ENCODE peak calls at places on chromosomes 4 and X, in seven cellular contexts. F is T-helper 2 cell; S is mesothelial cell of epicardium; G is suprapubic skin; A is activated CD4-positive, alpha-beta T cell treated with anti-CD3 and anti-CD28 coated beads for 48 hours; N is islet precursor cell; D is stimulated activated CD4-positive, alpha-beta T cell treated with anti-CD3 and anti-CD28 coated beads, Interleukin-12 subunit alpha, Interleukin-12 subunit beta, amount 100 ng/mL, for 48 hours. T is an unnamed sample.

GRCh38 chrX:7263961-7264360 is 116.0 kb upstream of the PUDP start:
- DNase-seq in F (no peak), G (no peak), N (no peak), A (no peak), S (no peak), D (no peak), T (no peak)

GRCh38 chr4:41145571-41146078 is 68.7 kb downstream of the APBB2 start:
- DNase-seq in G (no peak), A (no peak), F (no peak), D (no peak), N (peak), S (no peak), T (no peak)

GRCh38 chr4:88649716-88650115 is 47.9 kb downstream of the NAP1L5 start:
- DNase-seq in S (no peak), N (no peak), A (no peak), F (no peak), G (no peak), D (no peak), T (no peak)

GRCh38 chrX:38817004-38817703 is 15.9 kb downstream of the MID1IP1 start:
- DNase-seq in F (no peak), D (no peak), A (no peak), N (peak), G (no peak), S (no peak), T (no peak)

GRCh38 chr4:74675673-74676279 is 118.5 kb downstream of the BTC start:
- DNase-seq in D (no peak), S (no peak), F (no peak), A (no peak), G (no peak), N (peak), T (peak)

GRCh38 chrX:37010496-37010895 is 2.3 kb downstream of the FAM47C start:
- DNase-seq in G (no peak), S (no peak), F (no peak), N (no peak), A (no peak), D (no peak), T (no peak)

GRCh38 chrX:68842781-68843581 is 14.2 kb downstream of the EFNB1 start:
- DNase-seq in S (no peak), N (no peak), G (no peak), D (no peak), A (no peak), F (no peak), T (peak)

GRCh38 chr4:23614284-23614892 is 275.5 kb downstream of the PPARGC1A start:
- DNase-seq in N (peak), G (no peak), S (no peak), F (no peak), D (no peak), A (no peak), T (peak)

GRCh38 chr4:38162240-38162784 is 202.1 kb downstream of the PTTG2 start:
- DNase-seq in A (no peak), S (no peak), F (no peak), N (no peak), D (no peak), G (no peak), T (no peak)

GRCh38 chr4:166535865-166536264 is 662.8 kb downstream of the TLL1 start:
- DNase-seq in A (no peak), S (no peak), N (no peak), G (no peak), F (no peak), D (no peak), T (no peak)

GRCh38 chr4:109752545-109752944 is 22.7 kb upstream of the PLA2G12A start:
- DNase-seq in G (no peak), S (no peak), F (no peak), N (no peak), A (no peak), D (no peak), T (no peak)

GRCh38 chrX:107721966-107722707 is 53.5 kb downstream of the TSC22D3 start:
- DNase-seq in N (no peak), F (no peak), A (no peak), S (no peak), G (no peak), D (no peak), T (no peak)

GRCh38 chr4:73674451-73674919 is 54.2 kb upstream of the RASSF6 start:
- DNase-seq in A (no peak), S (no peak), F (no peak), G (no peak), D (no peak), N (no peak), T (no peak)

GRCh38 chr4:54496412-54496811 is 161.3 kb upstream of the KIT start:
- DNase-seq in G (no peak), F (peak), A (no peak), N (no peak), S (no peak), D (no peak), T (no peak)

GRCh38 chr4:118821590-118822293 is 14.2 kb downstream of the SEC24D start:
- DNase-seq in A (no peak), F (no peak), D (no peak), S (no peak), N (no peak), G (no peak), T (no peak)

GRCh38 chr4:84470204-84470785 is 28.8 kb downstream of the NKX6-1 start:
- DNase-seq in A (no peak), N (no peak), S (no peak), F (no peak), D (no peak), G (no peak), T (no peak)

GRCh38 chr4:69936566-69936965 is 5.7 kb downstream of the CSN1S1 start:
- DNase-seq in D (no peak), F (no peak), N (no peak), A (no peak), S (no peak), G (no peak), T (no peak)

GRCh38 chr4:148651991-148652390 is 209.8 kb upstream of the NR3C2 start:
- DNase-seq in N (peak), S (no peak), F (no peak), A (no peak), D (no peak), G (no peak), T (no peak)

GRCh38 chr4:141711211-141711610 is 74.8 kb downstream of the IL15 start:
- DNase-seq in N (no peak), F (no peak), G (no peak), A (no peak), D (no peak), S (no peak), T (no peak)

GRCh38 chr4:98260047-98260578 is 1.1 kb upstream of the RAP1GDS1 start:
- DNase-seq in F (peak), D (peak), G (peak), S (peak), N (peak), A (peak), T (no peak)

GRCh38 chr4:113555868-113556267 is 205.7 kb downstream of the CAMK2D start:
- DNase-seq in N (no peak), G (no peak), S (no peak), D (no peak), F (no peak), A (no peak), T (no peak)

GRCh38 chr4:75289843-75290616 is 224.2 kb downstream of the RCHY1 start:
- DNase-seq in F (no peak), S (no peak), N (peak), D (no peak), A (no peak), G (no peak), T (no peak)

GRCh38 chr4:113634081-113634969 is 127.2 kb downstream of the CAMK2D start:
- DNase-seq in S (no peak), A (no peak), G (no peak), D (no peak), N (no peak), F (no peak), T (no peak)

GRCh38 chr4:1246111-1246881 is 2.6 kb downstream of the CTBP1 start:
- DNase-seq in S (no peak), N (peak), F (no peak), G (peak), A (no peak), D (no peak), T (peak)

GRCh38 chr4:111410571-111410970 is 734.7 kb upstream of the FAM241A start:
- DNase-seq in F (no peak), D (no peak), A (no peak), G (no peak), S (no peak), N (no peak), T (no peak)

GRCh38 chrX:94204524-94204923 is 530.5 kb downstream of the FAM133A start:
- DNase-seq in D (no peak), S (no peak), F (no peak), N (peak), A (no peak), G (no peak), T (no peak)

GRCh38 chr4:75306496-75306895 is 207.7 kb downstream of the RCHY1 start:
- DNase-seq in F (no peak), A (no peak), N (no peak), S (no peak), G (no peak), D (no peak), T (no peak)

GRCh38 chrX:129599499-129599898 is 55.3 kb downstream of the APLN start:
- DNase-seq in G (no peak), N (no peak), F (no peak), S (no peak), A (no peak), D (no peak), T (no peak)

GRCh38 chr4:182881928-182882327 is 35.3 kb downstream of the DCTD start:
- DNase-seq in N (peak), S (no peak), F (no peak), A (no peak), G (no peak), D (no peak), T (no peak)

GRCh38 chr4:78057600-78058560 is 757 bp downstream of the FRAS1 start:
- DNase-seq in S (peak), D (peak), F (no peak), N (peak), G (peak), A (peak), T (peak)

GRCh38 chr4:20354120-20354519 is 102.4 kb downstream of the SLIT2 start:
- DNase-seq in F (no peak), D (no peak), S (no peak), N (no peak), G (no peak), A (no peak), T (no peak)

GRCh38 chr4:18559492-18559891 is 537.9 kb upstream of the LCORL start:
- DNase-seq in D (no peak), A (no peak), F (no peak), S (no peak), N (no peak), G (no peak), T (no peak)

GRCh38 chr4:23171971-23172370 is 479.2 kb downstream of the GBA3 start:
- DNase-seq in G (no peak), F (no peak), N (no peak), S (no peak), A (no peak), D (no peak), T (no peak)

GRCh38 chrX:49754238-49754857 is 58.6 kb upstream of the PAGE1 start:
- DNase-seq in N (peak), F (peak), S (peak), A (peak), D (peak), G (no peak), T (peak)

GRCh38 chr4:140296871-140297570 is 76.4 kb upstream of the SCOC start:
- DNase-seq in G (no peak), F (no peak), S (no peak), N (peak), D (no peak), A (no peak), T (no peak)

GRCh38 chr4:146520894-146521542 is 722 bp downstream of the SLC10A7 start:
- DNase-seq in S (no peak), D (no peak), A (peak), N (peak), F (peak), G (no peak), T (no peak)

GRCh38 chr4:168864831-168865541 is 145.1 kb downstream of the CBR4 start:
- DNase-seq in D (no peak), A (no peak), N (no peak), G (no peak), S (no peak), F (no peak), T (no peak)

GRCh38 chr4:16642897-16643296 is 255.5 kb downstream of the LDB2 start:
- DNase-seq in G (no peak), F (no peak), N (no peak), S (no peak), A (no peak), D (no peak), T (no peak)

T was measured in HL-60.